ENCODE peak calls at places on chromosomes 1 and 21, in nine cellular contexts. K is psoas muscle, Y is GM13976, E is lower lobe of right lung, J is NB4, R is esophagus muscularis mucosa, A is GM13977, F is AG10803, I is cardiac muscle cell. W is an unnamed sample.

GRCh38 chr1:225709101-225709500 is 56.2 kb upstream of the ENAH start:
- DNase-seq in K (no peak), Y (no peak), E (no peak), J (no peak), R (no peak), A (no peak), F (no peak), I (no peak), W (no peak)

GRCh38 chr1:10378071-10378841 is 20.6 kb upstream of the PGD start:
- DNase-seq in K (no peak), Y (no peak), E (peak), J (peak), R (no peak), A (no peak), F (peak), I (no peak), W (peak)

GRCh38 chr1:232519186-232519585 is 110.7 kb downstream of the SIPA1L2 start:
- DNase-seq in K (no peak), Y (no peak), E (no peak), J (no peak), R (no peak), A (no peak), F (no peak), I (no peak), W (no peak)

GRCh38 chr1:154595621-154596020 is 12.4 kb downstream of the ADAR start:
- DNase-seq in K (no peak), Y (no peak), E (no peak), J (no peak), R (no peak), A (no peak), F (peak), I (no peak), W (no peak)

GRCh38 chr21:32257952-32258785 is 20.7 kb downstream of the MIS18A start:
- DNase-seq in K (peak), Y (peak), E (peak), J (peak), R (no peak), A (peak), F (peak), I (peak), W (peak)

GRCh38 chr21:38950388-38951094 is 144.8 kb downstream of the ETS2 start:
- DNase-seq in K (no peak), Y (no peak), E (no peak), J (peak), R (no peak), A (no peak), F (no peak), I (no peak), W (no peak)

GRCh38 chr1:156055343-156055645 is 712 bp downstream of the LAMTOR2 start:
- DNase-seq in K (no peak), Y (no peak), E (no peak), J (no peak), R (no peak), A (no peak), F (no peak), I (no peak), W (no peak)

GRCh38 chr21:43278766-43279577 is 110.2 kb downstream of the CRYAA start:
- DNase-seq in K (no peak), Y (no peak), E (peak), J (peak), R (no peak), A (no peak), F (no peak), I (no peak), W (no peak)

GRCh38 chr1:118948796-118949195 is 39.3 kb downstream of the TBX15 start:
- DNase-seq in K (no peak), Y (no peak), E (no peak), J (no peak), R (no peak), A (no peak), F (no peak), I (no peak), W (no peak)

GRCh38 chr1:182662121-182662890 is 22.1 kb downstream of the RGS8 start:
- DNase-seq in K (no peak), Y (no peak), E (no peak), J (no peak), R (no peak), A (no peak), F (no peak), I (no peak), W (no peak)

GRCh38 chr1:11302366-11302765 is 29.4 kb downstream of the UBIAD1 start:
- DNase-seq in K (no peak), Y (no peak), E (no peak), J (no peak), R (no peak), A (no peak), F (no peak), I (no peak), W (no peak)

GRCh38 chr1:19804786-19805390 is 5.2 kb upstream of the TMCO4 start:
- DNase-seq in K (no peak), Y (no peak), E (no peak), J (no peak), R (no peak), A (no peak), F (no peak), I (no peak), W (no peak)

GRCh38 chr1:107220036-107220435 is 79.2 kb downstream of the NTNG1 start:
- DNase-seq in K (no peak), Y (no peak), E (no peak), J (no peak), R (no peak), A (no peak), F (peak), I (no peak), W (no peak)

GRCh38 chr1:109926662-109927300 is 16.1 kb downstream of the CSF1 start:
- DNase-seq in K (no peak), Y (no peak), E (no peak), J (no peak), R (no peak), A (no peak), F (peak), I (no peak), W (no peak)

GRCh38 chr1:92482665-92483441 is 3.9 kb downstream of the GFI1 start:
- DNase-seq in K (peak), Y (peak), E (peak), J (peak), R (no peak), A (peak), F (no peak), I (peak), W (peak)

GRCh38 chr1:209435654-209436566 is 147.6 kb upstream of the CAMK1G start:
- DNase-seq in K (peak), Y (peak), E (peak), J (peak), R (no peak), A (peak), F (peak), I (peak), W (peak)

GRCh38 chr1:215131291-215131690 is 48.8 kb downstream of the KCNK2 start:
- DNase-seq in K (no peak), Y (no peak), E (no peak), J (no peak), R (no peak), A (no peak), F (no peak), I (no peak), W (no peak)

GRCh38 chr1:42484382-42484781 is 21.3 kb downstream of the CCDC30 start:
- DNase-seq in K (no peak), Y (no peak), E (no peak), J (no peak), R (no peak), A (no peak), F (peak), I (no peak), W (no peak)

GRCh38 chr21:39484711-39485264 is 33.0 kb downstream of the SH3BGR start:
- DNase-seq in K (no peak), Y (no peak), E (no peak), J (no peak), R (no peak), A (no peak), F (peak), I (no peak), W (no peak)

GRCh38 chr1:119372493-119373086 is 4.0 kb downstream of the HAO2 start:
- DNase-seq in K (no peak), Y (peak), E (no peak), J (peak), R (no peak), A (peak), F (peak), I (peak), W (peak)

GRCh38 chr1:179016694-179017382 is 8.9 kb upstream of the FAM20B start:
- DNase-seq in K (peak), Y (no peak), E (peak), J (peak), R (peak), A (no peak), F (peak), I (no peak), W (no peak)

GRCh38 chr1:165628127-165628857 is 2.7 kb upstream of the MGST3 start:
- DNase-seq in K (no peak), Y (no peak), E (no peak), J (no peak), R (no peak), A (no peak), F (no peak), I (no peak), W (no peak)

GRCh38 chr1:225460737-225461532 is 33.1 kb upstream of the LBR start:
- DNase-seq in K (peak), Y (no peak), E (no peak), J (peak), R (no peak), A (no peak), F (no peak), I (no peak), W (no peak)

GRCh38 chr1:58903450-58904298 is 119.8 kb upstream of the JUN start:
- DNase-seq in K (peak), Y (peak), E (peak), J (peak), R (peak), A (peak), F (peak), I (peak), W (peak)

GRCh38 chr21:15309721-15310120 is 244.9 kb upstream of the NRIP1 start:
- DNase-seq in K (peak), Y (no peak), E (no peak), J (no peak), R (no peak), A (no peak), F (peak), I (no peak), W (no peak)

GRCh38 chr1:208235983-208236761 is 8.0 kb downstream of the PLXNA2 start:
- DNase-seq in K (peak), Y (no peak), E (no peak), J (no peak), R (peak), A (no peak), F (peak), I (no peak), W (peak)

GRCh38 chr1:23570001-23570691 is 10.8 kb upstream of the ID3 start:
- DNase-seq in K (no peak), Y (no peak), E (peak), J (no peak), R (no peak), A (no peak), F (no peak), I (no peak), W (no peak)

GRCh38 chr1:87024936-87025537 is 110.6 kb downstream of the HS2ST1 start:
- DNase-seq in K (no peak), Y (peak), E (no peak), J (peak), R (no peak), A (peak), F (peak), I (peak), W (peak)

GRCh38 chr1:30761312-30762151 is 4.0 kb upstream of the LAPTM5 start:
- DNase-seq in K (peak), Y (no peak), E (no peak), J (peak), R (no peak), A (no peak), F (peak), I (no peak), W (no peak)

GRCh38 chr1:50697440-50698421 is 262.3 kb downstream of the FAF1 start:
- DNase-seq in K (no peak), Y (no peak), E (no peak), J (no peak), R (no peak), A (no peak), F (no peak), I (no peak), W (no peak)

GRCh38 chr1:64828829-64829228 is 84.0 kb downstream of the RAVER2 start:
- DNase-seq in K (no peak), Y (peak), E (no peak), J (no peak), R (no peak), A (peak), F (no peak), I (no peak), W (no peak)

GRCh38 chr1:227351443-227351842 is 33.2 kb upstream of the CDC42BPA start:
- DNase-seq in K (no peak), Y (no peak), E (no peak), J (no peak), R (no peak), A (no peak), F (no peak), I (no peak), W (no peak)

GRCh38 chr1:82388679-82389078 is 587.9 kb downstream of the ADGRL2 start:
- DNase-seq in K (no peak), Y (no peak), E (no peak), J (no peak), R (no peak), A (no peak), F (no peak), I (peak), W (no peak)

GRCh38 chr1:234845836-234846235 is 235.9 kb upstream of the IRF2BP2 start:
- DNase-seq in K (no peak), Y (no peak), E (no peak), J (no peak), R (no peak), A (no peak), F (no peak), I (no peak), W (no peak)

GRCh38 chr1:165418195-165418594 is 26.7 kb downstream of the RXRG start:
- DNase-seq in K (no peak), Y (no peak), E (no peak), J (no peak), R (no peak), A (no peak), F (no peak), I (no peak), W (no peak)

DNA sequence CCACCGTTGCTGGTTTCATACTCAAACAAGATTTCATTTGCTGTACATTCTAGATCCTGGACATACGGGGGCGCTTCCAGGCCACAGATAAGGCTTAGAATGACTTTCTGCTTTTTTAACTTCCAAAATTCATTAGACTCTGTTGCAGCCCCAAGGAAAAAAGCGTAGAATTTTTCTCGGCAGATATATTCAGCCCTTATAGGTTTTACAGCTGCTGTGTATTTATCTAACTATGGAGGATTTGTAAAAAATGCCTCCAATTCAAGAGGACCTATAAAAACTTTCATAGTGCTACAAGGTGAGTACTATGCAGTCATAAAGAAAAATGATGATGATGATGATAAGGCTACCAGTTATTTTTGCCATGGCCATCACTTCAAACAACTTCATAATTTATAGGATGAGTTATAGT is 51.6 kb downstream of the SLC30A10 start:
- DNase-seq in K (no peak), Y (no peak), E (no peak), J (peak), R (no peak), A (no peak), F (no peak), I (no peak), W (no peak)
- TF ChIP-seq CTCF in K (no peak), Y (peak), E (no peak), J (peak), R (no peak), A (no peak), F (no peak), I (peak), W (peak)

DNA sequence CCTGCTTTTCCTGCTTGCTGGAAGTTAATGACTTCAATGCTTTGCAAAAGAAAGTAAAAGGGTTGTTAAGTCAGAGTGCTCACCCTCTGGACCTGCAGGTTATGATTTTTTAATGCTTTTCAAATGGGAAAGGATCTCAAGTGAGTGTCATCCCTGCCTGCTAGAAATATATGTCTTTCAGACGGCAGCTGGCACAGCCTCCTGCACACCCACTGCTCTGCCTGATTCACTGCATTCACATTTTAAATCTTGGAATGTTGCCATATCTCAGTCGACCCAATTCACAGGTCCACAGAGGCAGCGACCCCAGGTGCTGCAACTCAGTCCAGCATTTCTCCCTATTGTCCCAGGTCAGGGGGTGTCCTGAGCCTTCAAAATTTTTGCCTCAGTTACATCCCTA is 10.7 kb downstream of the DUSP23 start:
- DNase-seq in K (no peak), Y (no peak), E (no peak), J (no peak), R (no peak), A (no peak), F (no peak), I (no peak), W (no peak)
- TF ChIP-seq CTCF in K (no peak), Y (no peak), E (no peak), J (no peak), R (no peak), A (no peak), F (no peak), I (no peak), W (no peak)

GRCh38 chr1:168687796-168688195 is 41.2 kb downstream of the DPT start:
- DNase-seq in K (no peak), Y (no peak), E (no peak), J (no peak), R (no peak), A (no peak), F (no peak), I (peak), W (no peak)
- TF ChIP-seq CTCF in K (no peak), Y (no peak), E (no peak), J (no peak), R (no peak), A (no peak), F (no peak), I (peak), W (no peak)

DNA sequence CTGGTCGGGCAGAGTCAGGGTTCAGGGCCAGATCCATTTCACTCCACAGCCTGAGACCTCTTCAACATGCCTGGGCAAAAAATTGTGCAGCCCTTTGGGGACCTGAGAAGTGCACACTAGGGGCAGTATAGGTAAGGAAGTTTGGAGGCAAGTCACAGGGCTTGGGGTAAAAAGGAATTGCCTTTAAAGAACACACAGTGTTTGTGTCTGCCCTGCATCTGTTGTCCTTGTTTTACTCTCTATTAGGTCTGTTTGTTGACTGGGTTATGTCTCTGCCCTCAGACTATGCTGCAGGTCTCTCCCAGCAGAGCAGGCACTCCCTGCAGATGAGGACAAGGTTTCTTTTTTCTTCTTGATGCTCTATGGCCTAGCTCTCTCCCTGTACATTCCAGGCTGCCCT is 22.0 kb downstream of the LDLRAD2 start:
- DNase-seq in K (no peak), Y (no peak), E (no peak), J (no peak), R (no peak), A (no peak), F (no peak), I (no peak), W (no peak)
- TF ChIP-seq CTCF in K (no peak), Y (no peak), E (no peak), J (peak), R (no peak), A (no peak), F (no peak), I (no peak), W (no peak)

GRCh38 chr1:54266195-54266594 is 66.2 kb downstream of the MRPL37 start:
- DNase-seq in K (no peak), Y (no peak), E (no peak), J (no peak), R (no peak), A (no peak), F (no peak), I (no peak), W (no peak)
- TF ChIP-seq CTCF in K (no peak), Y (no peak), E (no peak), J (no peak), R (no peak), A (no peak), F (no peak), I (no peak), W (no peak)

GRCh38 chr1:167052389-167052788 is 37.8 kb downstream of the GPA33 start:
- DNase-seq in K (no peak), Y (no peak), E (no peak), J (no peak), R (peak), A (no peak), F (no peak), I (peak), W (no peak)
- TF ChIP-seq CTCF in K (peak), Y (peak), E (no peak), J (peak), R (no peak), A (peak), F (peak), I (peak), W (no peak)

DNA sequence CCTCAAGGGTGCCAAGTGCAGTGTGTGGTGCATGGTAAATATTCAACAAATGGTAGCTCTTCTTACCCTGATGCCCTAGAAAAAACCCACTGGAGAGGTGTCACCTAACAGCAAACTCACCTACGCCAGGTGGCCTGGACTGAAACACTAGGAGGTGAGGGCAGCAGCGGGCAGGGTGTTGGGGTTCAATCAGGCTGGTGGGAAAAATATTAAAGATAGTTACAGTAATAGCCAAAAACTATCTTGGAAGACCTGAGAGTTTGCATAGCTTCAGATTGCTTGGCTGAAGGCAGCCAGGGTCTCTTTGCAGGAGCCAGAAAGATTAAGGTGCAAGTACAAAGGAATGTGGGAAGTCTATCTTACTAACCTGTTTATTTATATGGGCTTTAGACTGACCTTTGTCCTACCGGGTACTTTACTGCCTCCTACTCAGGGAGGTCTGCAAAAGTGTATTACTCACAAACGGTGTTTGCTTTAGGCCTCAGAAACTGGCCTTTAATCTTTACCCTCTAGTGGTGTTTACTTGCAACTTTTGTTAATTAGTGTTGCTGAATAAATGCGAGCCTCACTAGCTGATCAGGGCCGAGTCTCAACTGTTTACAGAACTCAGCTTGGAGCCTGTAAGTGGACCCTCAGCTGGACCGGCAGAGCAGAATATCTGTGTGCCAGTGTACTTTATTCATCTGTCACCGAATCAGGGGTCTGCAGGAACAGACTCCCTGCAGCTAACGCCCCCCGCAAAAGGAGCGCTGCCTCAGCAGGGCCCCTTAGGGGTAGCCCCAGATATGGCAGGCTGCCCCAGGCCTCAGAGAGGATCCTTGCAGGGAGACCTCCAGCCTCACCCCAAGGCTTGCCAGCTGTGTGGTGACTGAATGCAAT is 63.9 kb downstream of the SYF2 start:
- DNase-seq in K (no peak), Y (no peak), E (no peak), J (no peak), R (peak), A (no peak), F (no peak), I (no peak), W (no peak)
- TF ChIP-seq CTCF in K (no peak), Y (no peak), E (no peak), J (no peak), R (no peak), A (no peak), F (no peak), I (no peak), W (no peak)

W was measured in GM20000.